ENCODE peak calls at places on chromosome 15, in four cellular contexts. One of them, this sample, is unnamed.

GRCh38 chr15:63933522-63933921 is 99.8 kb upstream of the HERC1 start:
- DNase-seq in kidney tubule cell: peak
- DNase-seq in COR-L47: no peak
- DNase-seq in neural crest cell: no peak
- DNase-seq in this sample: no peak

GRCh38 chr15:58148120-58148519 is 9.9 kb downstream of the AQP9 start:
- DNase-seq in kidney tubule cell: no peak
- DNase-seq in COR-L47: no peak
- DNase-seq in neural crest cell: no peak
- DNase-seq in this sample: no peak

GRCh38 chr15:100558771-100559254 is 30.1 kb upstream of the CERS3 start:
- DNase-seq in kidney tubule cell: no peak
- DNase-seq in COR-L47: no peak
- DNase-seq in neural crest cell: no peak
- DNase-seq in this sample: no peak

GRCh38 chr15:58515807-58516206 is 84.0 kb downstream of the LIPC start:
- DNase-seq in kidney tubule cell: no peak
- DNase-seq in COR-L47: no peak
- DNase-seq in neural crest cell: no peak
- DNase-seq in this sample: peak

GRCh38 chr15:75834011-75834410 is 9.2 kb upstream of the UBE2Q2 start:
- DNase-seq in kidney tubule cell: no peak
- DNase-seq in COR-L47: no peak
- DNase-seq in neural crest cell: no peak
- DNase-seq in this sample: no peak

GRCh38 chr15:45084163-45084562 is 29.8 kb downstream of the DUOX2 start:
- DNase-seq in kidney tubule cell: no peak
- DNase-seq in COR-L47: no peak
- DNase-seq in neural crest cell: no peak
- DNase-seq in this sample: no peak

GRCh38 chr15:48548376-48548775 is 97.1 kb downstream of the FBN1 start:
- DNase-seq in kidney tubule cell: no peak
- DNase-seq in COR-L47: no peak
- DNase-seq in neural crest cell: no peak
- DNase-seq in this sample: no peak

GRCh38 chr15:64441852-64442251 is 18.5 kb upstream of the ZNF609 start:
- DNase-seq in kidney tubule cell: no peak
- DNase-seq in COR-L47: no peak
- DNase-seq in neural crest cell: no peak
- DNase-seq in this sample: no peak

GRCh38 chr15:93862791-93863190 is 368.6 kb upstream of the MCTP2 start:
- DNase-seq in kidney tubule cell: no peak
- DNase-seq in COR-L47: no peak
- DNase-seq in neural crest cell: no peak
- DNase-seq in this sample: no peak

GRCh38 chr15:48595988-48596387 is 49.5 kb downstream of the FBN1 start:
- DNase-seq in kidney tubule cell: no peak
- DNase-seq in COR-L47: no peak
- DNase-seq in neural crest cell: no peak
- DNase-seq in this sample: no peak

GRCh38 chr15:89165677-89166076 is 55.7 kb downstream of the RLBP1 start:
- DNase-seq in kidney tubule cell: no peak
- DNase-seq in COR-L47: no peak
- DNase-seq in neural crest cell: no peak
- DNase-seq in this sample: no peak

GRCh38 chr15:66210684-66211083 is 42.9 kb downstream of the MEGF11 start:
- DNase-seq in kidney tubule cell: no peak
- DNase-seq in COR-L47: no peak
- DNase-seq in neural crest cell: no peak
- DNase-seq in this sample: no peak

GRCh38 chr15:87211547-87211946 is 1045.0 kb downstream of the NTRK3 start:
- DNase-seq in kidney tubule cell: no peak
- DNase-seq in COR-L47: no peak
- DNase-seq in neural crest cell: no peak
- DNase-seq in this sample: no peak

GRCh38 chr15:68053001-68053400 is 1.1 kb upstream of the PIAS1 start:
- DNase-seq in kidney tubule cell: no peak
- DNase-seq in COR-L47: no peak
- DNase-seq in neural crest cell: no peak
- DNase-seq in this sample: no peak

GRCh38 chr15:63945005-63945788 is 101.1 kb downstream of the DAPK2 start:
- DNase-seq in kidney tubule cell: peak
- DNase-seq in COR-L47: peak
- DNase-seq in neural crest cell: peak
- DNase-seq in this sample: peak

GRCh38 chr15:41465822-41466421 is 27.8 kb upstream of the ITPKA start:
- DNase-seq in kidney tubule cell: peak
- DNase-seq in COR-L47: peak
- DNase-seq in neural crest cell: peak
- DNase-seq in this sample: no peak

GRCh38 chr15:89575146-89575655 is at the start of gene TICRR:
- DNase-seq in kidney tubule cell: peak
- DNase-seq in COR-L47: peak
- DNase-seq in neural crest cell: peak
- DNase-seq in this sample: peak

GRCh38 chr15:49063402-49064280 is 17.4 kb upstream of the SECISBP2L start:
- DNase-seq in kidney tubule cell: no peak
- DNase-seq in COR-L47: no peak
- DNase-seq in neural crest cell: no peak
- DNase-seq in this sample: peak

GRCh38 chr15:79522656-79523055 is 90.5 kb downstream of the MINAR1 start:
- DNase-seq in kidney tubule cell: no peak
- DNase-seq in COR-L47: no peak
- DNase-seq in neural crest cell: no peak
- DNase-seq in this sample: no peak

GRCh38 chr15:32733276-32733675 is 15.5 kb downstream of the GREM1 start:
- DNase-seq in kidney tubule cell: no peak
- DNase-seq in COR-L47: no peak
- DNase-seq in neural crest cell: no peak
- DNase-seq in this sample: no peak

GRCh38 chr15:52102468-52102867 is 10.1 kb downstream of the BCL2L10 start:
- DNase-seq in kidney tubule cell: peak
- DNase-seq in COR-L47: no peak
- DNase-seq in neural crest cell: no peak
- DNase-seq in this sample: peak

GRCh38 chr15:60073441-60073840 is 69.3 kb downstream of the FOXB1 start:
- DNase-seq in kidney tubule cell: no peak
- DNase-seq in COR-L47: no peak
- DNase-seq in neural crest cell: no peak
- DNase-seq in this sample: no peak

GRCh38 chr15:74213858-74214284 is 11.3 kb upstream of the STRA6 start:
- DNase-seq in kidney tubule cell: no peak
- DNase-seq in COR-L47: no peak
- DNase-seq in neural crest cell: peak
- DNase-seq in this sample: no peak

GRCh38 chr15:78620839-78621421 is at the start of gene CHRNA3:
- DNase-seq in kidney tubule cell: no peak
- DNase-seq in COR-L47: no peak
- DNase-seq in neural crest cell: no peak
- DNase-seq in this sample: peak

GRCh38 chr15:41692049-41692448 is 31.8 kb downstream of the MGA start:
- DNase-seq in kidney tubule cell: no peak
- DNase-seq in COR-L47: no peak
- DNase-seq in neural crest cell: no peak
- DNase-seq in this sample: no peak

GRCh38 chr15:49169880-49170597 is at the start of gene GALK2:
- DNase-seq in kidney tubule cell: peak
- DNase-seq in COR-L47: peak
- DNase-seq in neural crest cell: peak
- DNase-seq in this sample: peak

GRCh38 chr15:41492597-41493204 is 973 bp upstream of the ITPKA start:
- DNase-seq in kidney tubule cell: no peak
- DNase-seq in COR-L47: no peak
- DNase-seq in neural crest cell: no peak
- DNase-seq in this sample: no peak

GRCh38 chr15:69824075-69824876 is 273.4 kb downstream of the TLE3 start:
- DNase-seq in kidney tubule cell: peak
- DNase-seq in COR-L47: no peak
- DNase-seq in neural crest cell: no peak
- DNase-seq in this sample: no peak

GRCh38 chr15:79067969-79068368 is 22.6 kb downstream of the RASGRF1 start:
- DNase-seq in kidney tubule cell: no peak
- DNase-seq in COR-L47: no peak
- DNase-seq in neural crest cell: no peak
- DNase-seq in this sample: no peak

This sample was measured in endodermal cell.